ENCODE peak calls at places on chromosomes 6 and 20, in seven cellular contexts. J is prostate gland, U is uterus, B is IMR-90, A is endothelial cell of umbilical vein, Y is body of pancreas, N is Peyer's patch. W is an unnamed sample.

GRCh38 chr20:36279776-36280175 is 26.4 kb upstream of the DLGAP4 start:
- DNase-seq in J (no peak), U (no peak), B (no peak), A (no peak), Y (no peak), N (no peak), W (no peak)

GRCh38 chr20:53104889-53105288 is 132.7 kb downstream of the TSHZ2 start:
- DNase-seq in J (no peak), U (no peak), B (no peak), A (no peak), Y (no peak), N (no peak), W (no peak)

GRCh38 chr20:23362392-23363256 is 642 bp downstream of the GZF1 start:
- DNase-seq in J (peak; percentile 28), U (no peak), B (peak; percentile 28), A (no peak), Y (peak; percentile 55), N (peak; percentile 39), W (no peak)

GRCh38 chr20:46218656-46219055 is 89.6 kb downstream of the CDH22 start:
- DNase-seq in J (no peak), U (no peak), B (no peak), A (no peak), Y (no peak), N (no peak), W (no peak)

GRCh38 chr6:112224088-112224487 is 30.3 kb downstream of the LAMA4 start:
- DNase-seq in J (no peak), U (no peak), B (no peak), A (no peak), Y (no peak), N (no peak), W (no peak)

GRCh38 chr6:99183066-99183465 is 166.4 kb downstream of the FAXC start:
- DNase-seq in J (no peak), U (no peak), B (no peak), A (no peak), Y (no peak), N (no peak), W (no peak)

GRCh38 chr6:87029711-87030314 is 65.1 kb downstream of the CGA start:
- DNase-seq in J (no peak), U (no peak), B (peak; percentile 72), A (peak; percentile 53), Y (no peak), N (no peak), W (no peak)

GRCh38 chr6:56314683-56315523 is 67.5 kb upstream of the COL21A1 start:
- DNase-seq in J (no peak), U (peak; percentile 20), B (peak; percentile 50), A (peak; percentile 72), Y (peak; percentile 43), N (no peak), W (no peak)

GRCh38 chr20:32731882-32732266 is 11.4 kb downstream of the COMMD7 start:
- DNase-seq in J (no peak), U (no peak), B (no peak), A (no peak), Y (no peak), N (no peak), W (no peak)

GRCh38 chr6:19836799-19837510 is at the start of gene ID4:
- DNase-seq in J (peak; percentile 98), U (peak; percentile 93), B (peak; percentile 96), A (peak; percentile 18), Y (peak; percentile 92), N (peak; percentile 28), W (peak; percentile 91)

DNA sequence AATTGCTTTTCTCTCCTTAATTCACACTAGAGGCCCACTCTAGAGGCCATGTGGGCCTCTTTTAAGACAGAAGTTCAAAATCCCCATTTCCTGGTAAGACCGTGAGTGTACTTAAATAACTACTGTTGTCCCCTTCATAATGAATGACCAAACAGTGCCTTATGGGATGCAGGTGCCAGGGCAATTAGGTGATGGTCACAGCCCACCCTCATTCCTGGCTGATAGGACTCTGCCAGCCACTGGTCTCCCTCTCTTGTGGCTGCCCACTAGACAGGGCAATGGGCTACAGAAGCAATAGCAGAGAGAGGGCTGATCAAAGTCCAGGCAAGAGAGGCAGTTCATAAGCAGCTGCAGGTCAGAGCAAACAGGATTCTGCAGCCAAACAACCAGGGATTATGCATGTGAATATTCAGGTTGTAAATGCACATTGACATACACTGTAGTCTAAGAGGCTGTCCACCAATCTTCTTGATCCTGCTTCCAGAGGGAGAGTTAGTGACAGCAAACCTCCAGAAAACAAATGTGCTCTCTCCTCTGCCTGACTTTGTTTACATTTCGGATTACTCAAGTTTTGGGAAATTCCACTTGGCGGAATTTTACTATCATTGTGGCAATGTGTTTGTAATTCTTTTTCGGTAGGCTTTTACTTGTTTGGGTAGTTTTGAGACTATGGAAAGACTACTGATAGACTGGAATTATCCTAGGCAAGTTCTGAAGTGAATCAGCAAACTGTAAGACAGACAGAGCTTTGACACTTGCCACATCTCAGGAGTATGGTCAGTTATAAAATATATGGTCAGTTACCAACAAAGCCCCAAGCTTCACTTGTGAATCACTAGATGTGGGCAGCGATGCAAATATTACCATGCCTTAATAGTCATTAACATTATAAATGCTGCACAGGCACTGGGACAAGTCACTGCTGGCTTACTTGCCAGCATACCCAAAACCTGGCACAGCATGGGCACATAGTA is 12.8 kb downstream of the PTPRK start:
- DNase-seq in J (no peak), U (no peak), B (peak; percentile 79), A (peak; percentile 51), Y (no peak), N (no peak), W (no peak)
- TF ChIP-seq POLR2A in J (no peak), U (no peak), B (no peak), A (no peak), Y (no peak), N (peak; percentile 30), W (no peak)

GRCh38 chr20:62602550-62602949 is 39.8 kb upstream of the SLCO4A1 start:
- DNase-seq in J (peak; percentile 44), U (no peak), B (no peak), A (no peak), Y (no peak), N (no peak), W (no peak)
- TF ChIP-seq POLR2A in J (peak; percentile 36), U (no peak), B (no peak), A (no peak), Y (no peak), N (no peak), W (no peak)

GRCh38 chr6:159790149-159790946 is at the start of gene MRPL18:
- DNase-seq in J (peak; percentile 95), U (peak; percentile 93), B (peak; percentile 98), A (peak; percentile 98), Y (peak; percentile 91), N (peak; percentile 95), W (peak; percentile 97)
- TF ChIP-seq POLR2A in J (peak; percentile 77), U (peak; percentile 67), B (peak; percentile 83), A (peak; percentile 82), Y (peak; percentile 87), N (peak; percentile 66), W (no peak)

GRCh38 chr6:48141975-48142374 is 31.0 kb upstream of the PTCHD4 start:
- DNase-seq in J (no peak), U (no peak), B (no peak), A (no peak), Y (no peak), N (no peak), W (no peak)

GRCh38 chr6:48140221-48140620 is 29.2 kb upstream of the PTCHD4 start:
- DNase-seq in J (no peak), U (no peak), B (no peak), A (no peak), Y (no peak), N (no peak), W (no peak)

GRCh38 chr6:48147101-48147500 is 36.1 kb upstream of the PTCHD4 start:
- DNase-seq in J (no peak), U (no peak), B (no peak), A (no peak), Y (no peak), N (no peak), W (no peak)

GRCh38 chr6:48144024-48144423 is 33.0 kb upstream of the PTCHD4 start:
- DNase-seq in J (no peak), U (no peak), B (no peak), A (no peak), Y (no peak), N (no peak), W (no peak)
- TF ChIP-seq POLR2A in J (no peak), U (no peak), B (no peak), A (no peak), Y (no peak), N (no peak), W (no peak)

DNA sequence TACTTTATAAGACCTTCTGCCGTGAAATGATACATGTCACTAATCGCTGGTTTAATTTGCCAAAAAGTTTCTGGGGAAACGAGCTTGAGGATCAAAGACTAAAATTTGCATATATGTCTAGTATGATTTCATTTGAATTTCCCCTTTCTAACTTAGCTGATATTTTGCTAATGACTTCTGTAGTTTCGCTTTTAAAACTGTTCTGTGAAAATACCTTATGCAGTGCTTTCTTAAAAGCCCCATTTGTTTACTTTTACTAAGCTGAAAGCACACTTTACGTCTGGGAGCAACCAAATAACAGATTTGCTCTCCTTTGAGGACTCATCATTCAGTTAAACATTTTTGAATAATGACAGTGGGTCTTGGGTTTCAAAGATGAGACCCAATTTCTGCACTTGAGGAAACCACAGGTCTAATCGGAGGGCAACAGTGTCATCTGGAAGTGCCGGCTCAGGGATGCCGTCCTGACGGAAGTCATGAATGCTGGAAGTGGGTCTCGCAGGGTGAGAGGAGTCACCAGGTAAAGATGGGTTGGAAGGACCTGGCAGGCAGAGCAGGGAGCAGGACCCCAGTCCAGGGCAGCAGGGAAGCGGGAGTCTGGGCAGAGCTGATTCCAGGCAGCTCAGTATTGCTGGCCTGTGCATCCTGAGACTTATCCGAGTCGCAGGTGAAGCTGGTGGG is 33.2 kb downstream of the PLEKHG1 start:
- DNase-seq in J (no peak), U (no peak), B (no peak), A (no peak), Y (no peak), N (no peak), W (no peak)
- TF ChIP-seq POLR2A in J (no peak), U (no peak), B (no peak), A (no peak), Y (no peak), N (no peak), W (no peak)

W was measured in heart left ventricle.